ENCODE peak calls at places on chromosomes 4 and X, in six cellular contexts. S is uterus, V is A673, U is lower leg skin, K is transverse colon, I is AG10803. B is an unnamed sample.

GRCh38 chr4:183596056-183596757 is 62.8 kb downstream of the RWDD4 start:
- DNase-seq in S (no peak), I (no peak), V (no peak), K (no peak), U (no peak), B (no peak)

GRCh38 chr4:184283659-184284335 is 66.1 kb upstream of the ENPP6 start:
- DNase-seq in I (no peak), K (peak; percentile 27), V (no peak), S (no peak), U (no peak), B (no peak)

GRCh38 chr4:40550900-40551546 is 78.6 kb downstream of the RBM47 start:
- DNase-seq in I (peak; percentile 42), S (no peak), K (peak; percentile 34), U (no peak), V (peak; percentile 28), B (no peak)

GRCh38 chr4:38670939-38671593 is 7.1 kb downstream of the KLF3 start:
- DNase-seq in S (no peak), I (no peak), V (no peak), U (no peak), K (peak; percentile 51), B (no peak)

GRCh38 chr4:26145212-26145611 is 175.6 kb upstream of the RBPJ start:
- DNase-seq in K (no peak), S (no peak), V (no peak), I (no peak), U (no peak), B (no peak)

GRCh38 chr4:150145090-150145949 is 67.1 kb downstream of the DCLK2 start:
- DNase-seq in I (peak; percentile 26), V (no peak), U (no peak), K (no peak), S (no peak), B (no peak)

GRCh38 chrX:10811093-10811492 is 190.7 kb upstream of the MID1 start:
- DNase-seq in S (no peak), K (no peak), I (no peak), U (no peak), V (no peak), B (no peak)

GRCh38 chrX:154487518-154488290 is 1.3 kb upstream of the UBL4A start:
- DNase-seq in U (no peak), V (no peak), K (no peak), I (no peak), S (no peak), B (no peak)

GRCh38 chrX:11724122-11725017 is 33.7 kb upstream of the MSL3 start:
- DNase-seq in U (no peak), K (no peak), V (peak; percentile 49), S (no peak), I (peak; percentile 30), B (no peak)

GRCh38 chrX:129359269-129359668 is 164.0 kb downstream of the SMARCA1 start:
- DNase-seq in V (no peak), S (no peak), U (no peak), K (no peak), I (peak; percentile 15), B (no peak)

GRCh38 chrX:1870421-1870820 is 255.6 kb downstream of the ASMT start:
- DNase-seq in I (peak; percentile 13), U (no peak), V (no peak), K (no peak), S (no peak), B (no peak)

DNA sequence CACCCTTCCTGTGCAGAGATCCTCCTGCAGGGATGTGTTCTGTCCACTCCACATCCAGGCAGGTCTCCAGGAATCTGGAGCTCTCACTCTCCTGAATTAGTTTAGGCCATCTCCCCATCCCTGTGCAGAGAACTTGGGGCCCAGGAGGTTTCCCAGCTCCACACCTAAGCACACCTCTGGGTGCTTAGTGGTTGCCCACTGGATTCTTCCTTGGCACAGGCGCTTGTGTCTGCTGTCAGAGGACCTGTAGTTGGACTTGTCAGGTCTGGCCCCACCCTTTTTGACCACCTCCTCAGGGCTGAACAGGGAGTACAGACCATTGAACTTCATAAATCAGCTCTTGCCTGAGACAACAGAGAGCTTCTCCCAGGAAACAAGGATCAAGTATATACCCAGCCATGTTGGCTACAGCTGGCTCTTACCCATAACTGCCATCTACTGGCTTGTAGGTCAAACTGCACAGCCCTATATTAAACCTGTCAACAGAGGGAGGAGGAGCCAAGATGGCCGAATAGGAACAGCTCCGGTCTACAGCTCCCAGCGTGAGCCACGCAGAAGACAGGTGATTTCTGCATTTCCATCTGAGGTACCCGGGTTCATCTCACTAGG is 275.5 kb downstream of the PPARGC1A start:
- DNase-seq in K (no peak), S (no peak), I (peak; percentile 13), U (no peak), V (peak; percentile 28), B (no peak)
- TF ChIP-seq CTCF in K (no peak), S (no peak), I (peak; percentile 25), U (no peak), V (peak; percentile 23), B (no peak)

DNA sequence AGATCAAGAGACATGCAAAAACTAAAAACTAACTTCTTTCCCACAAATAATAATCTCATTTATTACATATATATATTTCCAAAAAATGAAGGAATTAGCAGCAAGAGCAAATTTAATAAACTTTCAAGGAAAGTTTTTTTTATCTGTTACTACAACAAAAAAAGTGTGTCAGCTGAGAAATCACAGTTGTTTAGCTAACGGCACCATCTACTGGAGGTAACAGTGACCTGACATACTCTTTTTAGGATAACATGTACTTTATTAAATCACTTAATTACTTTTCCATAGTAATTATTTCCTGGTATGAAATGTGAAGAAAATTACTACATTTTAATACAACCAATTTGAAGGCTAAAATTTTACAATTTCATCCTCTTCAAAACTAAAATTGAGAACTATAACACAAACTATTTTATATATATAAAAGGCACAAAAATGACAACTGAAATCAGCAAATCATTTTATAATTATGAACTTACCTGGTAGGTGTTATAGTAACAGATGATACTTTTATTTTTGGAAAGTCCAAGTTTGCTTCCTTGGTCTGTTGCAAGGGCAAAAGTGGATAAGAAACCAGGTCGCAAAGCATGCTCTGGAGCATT is 9.1 kb downstream of the LAMTOR3 start:
- DNase-seq in I (peak; percentile 44), S (no peak), V (peak; percentile 54), K (no peak), U (no peak), B (no peak)
- TF ChIP-seq CTCF in I (peak; percentile 59), S (peak; percentile 58), V (peak; percentile 61), K (peak; percentile 42), U (no peak), B (peak; percentile 33)

GRCh38 chrX:151384807-151385206 is 12.2 kb upstream of the VMA21 start:
- DNase-seq in U (no peak), V (no peak), I (no peak), K (no peak), S (no peak), B (no peak)

GRCh38 chrX:151391722-151392121 is 5.3 kb upstream of the VMA21 start:
- DNase-seq in S (no peak), I (no peak), V (no peak), K (no peak), U (no peak), B (no peak)

DNA sequence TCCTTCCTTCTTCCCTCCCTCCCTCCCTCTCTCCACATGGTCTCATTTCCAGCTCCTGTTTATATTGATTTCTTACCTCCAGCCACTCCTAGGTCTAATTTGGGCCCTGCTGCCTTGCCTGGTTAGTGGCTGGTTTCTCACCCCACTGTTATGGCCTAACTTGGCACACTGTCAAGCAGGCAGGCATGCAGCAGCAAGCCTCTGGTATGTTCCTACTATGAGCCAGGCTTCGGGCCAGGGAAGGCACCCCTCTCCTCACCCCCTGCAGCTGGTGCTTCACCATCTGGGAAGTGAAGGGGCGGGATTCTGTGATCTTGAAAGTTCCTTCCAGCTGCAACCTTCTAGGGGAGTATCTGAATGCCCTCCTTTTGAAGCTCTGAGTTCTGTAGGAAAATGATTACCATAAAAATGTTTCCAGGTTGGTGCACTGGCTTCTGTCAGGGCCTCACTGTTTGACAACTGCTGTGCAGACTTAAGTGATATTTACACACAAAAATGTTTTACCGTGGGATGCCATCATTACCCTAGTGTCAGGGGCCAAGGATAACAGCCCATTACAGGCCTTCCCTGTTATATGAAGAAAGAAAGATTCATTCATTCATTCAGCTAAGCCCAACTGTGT is 10.1 kb upstream of the VMA21 start:
- DNase-seq in S (no peak), I (no peak), K (peak; percentile 31), V (no peak), U (no peak), B (no peak)
- TF ChIP-seq CTCF in S (no peak), I (no peak), K (no peak), V (no peak), U (no peak), B (no peak)

GRCh38 chrX:9690046-9690445 is 75.6 kb downstream of the GPR143 start:
- DNase-seq in S (no peak), U (no peak), K (no peak), I (no peak), V (no peak), B (no peak)

GRCh38 chrX:9698566-9698965 is 67.1 kb downstream of the GPR143 start:
- DNase-seq in I (no peak), S (no peak), V (no peak), K (no peak), U (no peak), B (no peak)

GRCh38 chrX:9687899-9688298 is 77.7 kb downstream of the GPR143 start:
- DNase-seq in V (no peak), I (no peak), S (no peak), K (no peak), U (no peak), B (no peak)

GRCh38 chrX:9688833-9689232 is 76.8 kb downstream of the GPR143 start:
- DNase-seq in K (no peak), I (no peak), S (no peak), V (no peak), U (no peak), B (no peak)

GRCh38 chrX:9693307-9694001 is 72.2 kb downstream of the GPR143 start:
- DNase-seq in V (no peak), U (no peak), I (no peak), S (no peak), K (no peak), B (no peak)
- TF ChIP-seq CTCF in V (no peak), U (no peak), I (no peak), S (no peak), K (no peak), B (no peak)

GRCh38 chr4:158410272-158410671 is 111.4 kb upstream of the RXFP1 start:
- DNase-seq in U (no peak), I (peak; percentile 9), K (no peak), V (peak; percentile 44), S (no peak), B (no peak)
- TF ChIP-seq CTCF in U (no peak), I (peak; percentile 26), K (no peak), V (peak; percentile 39), S (no peak), B (no peak)

GRCh38 chrX:105191878-105192277 is 28.6 kb downstream of the TEX13A start:
- DNase-seq in S (no peak), U (no peak), K (no peak), V (peak; percentile 5), I (no peak), B (no peak)
- TF ChIP-seq CTCF in S (no peak), U (no peak), K (no peak), V (peak; percentile 38), I (peak; percentile 8), B (no peak)